ENCODE peak calls at places on chromosome 11, in ten cellular contexts. C is MCF 10A, X is AG09309, H is coronary artery, T is neural crest cell, L is lower leg skin, N is left ventricle myocardium inferior, D is fibroblast of lung, K is A549, R is GM23338. O is an unnamed sample.

GRCh38 chr11:28566643-28567042 is 458.5 kb downstream of the METTL15 start:
- DNase-seq in R (peak), C (peak), X (peak), L (peak), D (peak), H (peak), K (peak), N (peak), T (peak), O (no peak)

GRCh38 chr11:69649576-69649900 is 8.6 kb downstream of the CCND1 start:
- DNase-seq in H (no peak), T (no peak), R (no peak), K (no peak), C (no peak), D (no peak), N (no peak), L (no peak), X (no peak), O (no peak)

GRCh38 chr11:86617502-86617901 is 54.9 kb downstream of the ME3 start:
- DNase-seq in N (no peak), L (no peak), R (no peak), C (no peak), T (no peak), H (no peak), D (peak), K (no peak), X (no peak), O (no peak)

GRCh38 chr11:12952094-12952493 is 57.0 kb upstream of the RASSF10 start:
- DNase-seq in K (no peak), C (no peak), N (no peak), T (no peak), L (no peak), X (no peak), R (no peak), H (no peak), D (no peak), O (no peak)

GRCh38 chr11:8689726-8690255 is 7.2 kb downstream of the RPL27A start:
- DNase-seq in C (no peak), R (no peak), K (no peak), X (no peak), L (no peak), H (peak), T (no peak), D (no peak), N (no peak), O (no peak)

GRCh38 chr11:134664447-134664846 is 252.4 kb upstream of the B3GAT1 start:
- DNase-seq in H (no peak), T (no peak), K (no peak), R (no peak), L (peak), D (no peak), N (no peak), X (no peak), C (no peak), O (no peak)

GRCh38 chr11:76857776-76858461 is 2.8 kb upstream of the ACER3 start:
- DNase-seq in K (no peak), T (no peak), R (no peak), N (no peak), X (no peak), L (no peak), D (no peak), H (no peak), C (no peak), O (no peak)

GRCh38 chr11:75152651-75153553 is 2.0 kb downstream of the SLCO2B1 start:
- DNase-seq in X (no peak), N (no peak), L (no peak), D (no peak), T (no peak), K (no peak), C (no peak), H (no peak), R (no peak), O (no peak)

GRCh38 chr11:2583605-2583958 is 116.2 kb downstream of the KCNQ1OT1 start:
- DNase-seq in K (no peak), N (peak), T (no peak), X (no peak), R (no peak), C (no peak), D (no peak), L (no peak), H (no peak), O (no peak)

GRCh38 chr11:71323876-71324526 is 71.6 kb upstream of the SHANK2 start:
- DNase-seq in T (no peak), X (no peak), D (no peak), C (no peak), L (no peak), K (no peak), R (no peak), N (no peak), H (no peak), O (no peak)

GRCh38 chr11:130999992-131000770 is 83.9 kb upstream of the SNX19 start:
- DNase-seq in L (no peak), T (no peak), R (no peak), K (peak), C (peak), N (no peak), X (peak), D (peak), H (no peak), O (no peak)

GRCh38 chr11:15602779-15603178 is 488.1 kb downstream of the INSC start:
- DNase-seq in C (no peak), N (no peak), X (no peak), L (no peak), D (no peak), T (no peak), H (no peak), K (no peak), R (no peak), O (no peak)

GRCh38 chr11:35088226-35088625 is 50.7 kb upstream of the CD44 start:
- DNase-seq in K (no peak), N (no peak), D (no peak), H (no peak), R (no peak), C (peak), L (no peak), X (no peak), T (no peak), O (no peak)

GRCh38 chr11:92917927-92918326 is 51.5 kb upstream of the MTNR1B start:
- DNase-seq in X (no peak), K (no peak), D (no peak), N (no peak), C (no peak), L (no peak), R (no peak), T (no peak), H (no peak), O (no peak)

GRCh38 chr11:45864041-45864440 is 16.8 kb downstream of the CRY2 start:
- DNase-seq in K (no peak), D (no peak), L (no peak), T (no peak), N (no peak), R (no peak), X (no peak), H (no peak), C (no peak), O (no peak)

DNA sequence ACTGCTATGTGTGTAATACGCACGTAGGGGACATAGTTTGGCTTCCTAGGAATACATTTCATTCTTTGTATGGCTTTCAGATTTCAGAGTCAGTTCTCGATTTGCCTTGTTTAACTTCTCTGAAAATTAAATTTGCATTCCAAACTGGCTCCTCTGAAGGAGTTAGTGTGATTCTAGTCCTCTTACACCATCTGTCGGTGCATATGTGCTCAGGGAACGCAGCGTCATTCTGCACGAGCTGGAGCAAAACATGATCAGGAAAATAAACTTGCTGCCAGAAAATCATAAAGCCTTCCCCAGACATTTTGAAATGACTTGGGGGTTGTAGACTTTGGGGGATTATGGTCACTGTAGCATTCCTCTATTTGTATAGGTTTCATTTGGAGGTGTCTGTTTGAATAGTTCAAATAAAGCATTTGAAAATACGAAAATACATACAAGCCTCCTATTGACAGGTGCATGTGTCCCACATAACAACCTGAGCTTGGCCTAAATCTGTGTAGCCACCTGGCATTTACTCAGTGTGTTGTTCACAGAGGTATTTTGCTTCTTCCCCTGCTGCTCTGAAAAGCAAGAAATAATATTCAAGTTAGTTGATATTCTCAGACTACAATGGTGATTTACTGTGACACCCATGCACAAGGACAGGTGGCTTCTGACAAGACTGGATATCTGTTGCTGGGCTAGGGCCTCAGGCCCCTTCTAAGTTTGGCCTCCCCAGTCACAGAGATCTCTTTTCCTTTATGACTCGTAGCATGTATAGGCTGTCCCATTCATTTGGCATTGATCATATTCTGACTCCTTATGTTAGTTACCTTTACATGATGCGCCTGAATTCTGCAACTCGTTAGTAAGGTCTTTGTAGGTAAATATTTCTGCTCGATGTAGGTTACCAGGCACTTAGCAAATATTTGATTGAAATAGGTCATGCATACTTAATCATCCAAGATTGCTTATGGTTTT is 81.6 kb upstream of the SORL1-AS1 start:
- DNase-seq in X (no peak), D (peak), N (no peak), K (no peak), C (no peak), H (no peak), T (no peak), R (peak), L (peak), O (peak)
- TF ChIP-seq CTCF in X (peak), D (peak), N (peak), K (no peak), C (no peak), H (peak), T (no peak), R (no peak), L (no peak), O (peak)

GRCh38 chr11:43852057-43852636 is 28.5 kb upstream of the ALKBH3 start:
- DNase-seq in T (peak), N (no peak), L (peak), R (peak), K (peak), C (peak), D (peak), H (no peak), X (peak), O (peak)
- TF ChIP-seq CTCF in T (peak), N (peak), L (no peak), R (peak), K (peak), C (peak), D (peak), H (peak), X (peak), O (peak)

GRCh38 chr11:118052581-118053206 is 24.2 kb upstream of the TMPRSS4 start:
- DNase-seq in K (no peak), X (no peak), L (no peak), H (peak), D (no peak), R (no peak), N (no peak), T (no peak), C (no peak), O (no peak)
- TF ChIP-seq CTCF in K (no peak), X (no peak), L (no peak), H (no peak), D (no peak), R (no peak), N (no peak), T (no peak), C (no peak), O (no peak)

GRCh38 chr11:21142007-21142406 is 472.6 kb downstream of the NELL1 start:
- DNase-seq in R (peak), D (no peak), N (no peak), C (no peak), H (no peak), T (no peak), X (no peak), L (no peak), K (no peak), O (no peak)
- TF ChIP-seq CTCF in R (peak), D (no peak), N (peak), C (no peak), H (no peak), T (peak), X (no peak), L (no peak), K (no peak), O (no peak)

GRCh38 chr11:11348303-11348702 is 4.7 kb downstream of the CSNK2A3 start:
- DNase-seq in T (no peak), K (no peak), H (no peak), L (no peak), X (no peak), R (no peak), N (no peak), C (no peak), D (no peak), O (no peak)

GRCh38 chr11:11349870-11350325 is 3.2 kb downstream of the CSNK2A3 start:
- DNase-seq in X (peak), R (no peak), T (no peak), C (peak), H (no peak), L (no peak), N (no peak), K (no peak), D (peak), O (no peak)

GRCh38 chr11:11349051-11349450 is 4.0 kb downstream of the CSNK2A3 start:
- DNase-seq in T (no peak), X (no peak), N (no peak), C (no peak), R (no peak), H (no peak), L (no peak), D (peak), K (no peak), O (no peak)

GRCh38 chr11:11347583-11347982 is 5.5 kb downstream of the CSNK2A3 start:
- DNase-seq in K (no peak), H (no peak), X (no peak), L (no peak), R (no peak), D (no peak), T (no peak), C (no peak), N (peak), O (no peak)

DNA sequence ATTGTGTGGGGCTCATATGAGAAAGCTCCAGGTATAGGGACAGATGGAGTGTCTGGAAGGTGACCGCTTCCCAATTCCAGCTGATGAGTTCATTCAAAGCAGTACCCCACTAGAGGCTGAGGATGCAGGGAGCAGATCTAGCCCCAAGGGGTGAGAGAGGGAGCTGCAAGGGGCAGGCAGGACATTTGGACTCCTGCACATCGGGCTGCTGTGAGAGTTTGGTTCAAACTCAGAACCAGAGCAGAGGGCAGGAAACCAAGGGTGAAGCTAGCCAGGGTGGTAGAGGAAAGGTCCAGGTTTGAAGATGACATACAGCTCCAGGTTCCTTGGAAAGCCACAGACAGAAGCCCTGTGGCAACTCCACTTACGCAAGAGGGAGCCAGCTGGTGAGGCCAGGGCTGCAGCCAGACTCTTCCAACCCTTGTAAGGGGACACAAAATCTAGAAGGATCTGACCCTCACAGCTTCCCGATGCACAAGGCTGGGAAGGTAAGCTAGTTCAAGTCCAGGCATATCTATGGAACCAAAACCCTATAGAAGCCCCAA is 1.9 kb downstream of the CSNK2A3 start:
- DNase-seq in X (no peak), L (no peak), T (no peak), N (no peak), H (no peak), R (no peak), K (no peak), C (peak), D (peak), O (no peak)
- TF ChIP-seq CTCF in X (no peak), L (no peak), T (no peak), N (no peak), H (no peak), R (no peak), K (no peak), C (no peak), D (no peak), O (no peak)

O was measured in GM12864.